ENCODE peak calls at places on chromosomes 5 and 9, in ten cellular contexts. One of them, this sample, is unnamed.

GRCh38 chr5:110865400-110866094 is 126.7 kb downstream of the SLC25A46 start:
- DNase-seq in HCT116: peak; percentile 22
- DNase-seq in kidney epithelial cell: no peak
- DNase-seq in B cell: no peak
- DNase-seq in bronchial epithelial cell: peak; percentile 68
- DNase-seq in HFFc6: peak; percentile 13
- DNase-seq in nephron progenitor cell: peak; percentile 45
- DNase-seq in CD8-positive, alpha-beta T cell: no peak
- DNase-seq in BE2C: peak; percentile 47
- DNase-seq in fibroblast of mammary gland: peak; percentile 53
- DNase-seq in this sample: peak; percentile 35

GRCh38 chr9:79686381-79687130 is 114.8 kb downstream of the TLE4 start:
- DNase-seq in HCT116: no peak
- DNase-seq in bronchial epithelial cell: peak; percentile 48
- DNase-seq in nephron progenitor cell: no peak
- DNase-seq in HFFc6: peak; percentile 88
- DNase-seq in B cell: no peak
- DNase-seq in BE2C: no peak
- DNase-seq in kidney epithelial cell: no peak
- DNase-seq in CD8-positive, alpha-beta T cell: no peak
- DNase-seq in fibroblast of mammary gland: peak; percentile 93
- DNase-seq in this sample: peak; percentile 80

GRCh38 chr9:107008447-107008846 is 145.5 kb downstream of the ZNF462 start:
- DNase-seq in fibroblast of mammary gland: no peak
- DNase-seq in CD8-positive, alpha-beta T cell: no peak
- DNase-seq in bronchial epithelial cell: no peak
- DNase-seq in B cell: no peak
- DNase-seq in HFFc6: no peak
- DNase-seq in HCT116: no peak
- DNase-seq in BE2C: no peak
- DNase-seq in nephron progenitor cell: no peak
- DNase-seq in kidney epithelial cell: no peak
- DNase-seq in this sample: no peak

GRCh38 chr9:100211471-100211870 is 112.4 kb downstream of the INVS start:
- DNase-seq in nephron progenitor cell: no peak
- DNase-seq in B cell: no peak
- DNase-seq in kidney epithelial cell: no peak
- DNase-seq in HFFc6: no peak
- DNase-seq in BE2C: no peak
- DNase-seq in fibroblast of mammary gland: no peak
- DNase-seq in bronchial epithelial cell: no peak
- DNase-seq in CD8-positive, alpha-beta T cell: no peak
- DNase-seq in HCT116: no peak
- DNase-seq in this sample: no peak

GRCh38 chr9:98185611-98186171 is 6.7 kb downstream of the CORO2A start:
- DNase-seq in fibroblast of mammary gland: peak; percentile 24
- DNase-seq in BE2C: peak; percentile 82
- DNase-seq in CD8-positive, alpha-beta T cell: no peak
- DNase-seq in nephron progenitor cell: no peak
- DNase-seq in HCT116: no peak
- DNase-seq in bronchial epithelial cell: no peak
- DNase-seq in kidney epithelial cell: no peak
- DNase-seq in B cell: no peak
- DNase-seq in HFFc6: no peak
- DNase-seq in this sample: peak; percentile 25

GRCh38 chr9:123324767-123325183 is 31.2 kb upstream of the CRB2 start:
- DNase-seq in fibroblast of mammary gland: no peak
- DNase-seq in bronchial epithelial cell: no peak
- DNase-seq in BE2C: no peak
- DNase-seq in HCT116: no peak
- DNase-seq in CD8-positive, alpha-beta T cell: no peak
- DNase-seq in kidney epithelial cell: no peak
- DNase-seq in HFFc6: no peak
- DNase-seq in B cell: no peak
- DNase-seq in nephron progenitor cell: no peak
- DNase-seq in this sample: no peak

GRCh38 chr9:83538172-83538889 is at the start of gene FRMD3:
- DNase-seq in B cell: no peak
- DNase-seq in BE2C: peak; percentile 95
- DNase-seq in fibroblast of mammary gland: peak; percentile 49
- DNase-seq in kidney epithelial cell: peak; percentile 21
- DNase-seq in HFFc6: peak; percentile 84
- DNase-seq in bronchial epithelial cell: peak; percentile 34
- DNase-seq in HCT116: peak; percentile 43
- DNase-seq in CD8-positive, alpha-beta T cell: no peak
- DNase-seq in nephron progenitor cell: peak; percentile 87
- DNase-seq in this sample: peak; percentile 62

GRCh38 chr5:7877851-7878250 is 8.9 kb downstream of the MTRR start:
- DNase-seq in fibroblast of mammary gland: no peak
- DNase-seq in nephron progenitor cell: no peak
- DNase-seq in bronchial epithelial cell: no peak
- DNase-seq in kidney epithelial cell: peak; percentile 21
- DNase-seq in BE2C: no peak
- DNase-seq in HCT116: no peak
- DNase-seq in CD8-positive, alpha-beta T cell: no peak
- DNase-seq in HFFc6: no peak
- DNase-seq in B cell: no peak
- DNase-seq in this sample: no peak

DNA sequence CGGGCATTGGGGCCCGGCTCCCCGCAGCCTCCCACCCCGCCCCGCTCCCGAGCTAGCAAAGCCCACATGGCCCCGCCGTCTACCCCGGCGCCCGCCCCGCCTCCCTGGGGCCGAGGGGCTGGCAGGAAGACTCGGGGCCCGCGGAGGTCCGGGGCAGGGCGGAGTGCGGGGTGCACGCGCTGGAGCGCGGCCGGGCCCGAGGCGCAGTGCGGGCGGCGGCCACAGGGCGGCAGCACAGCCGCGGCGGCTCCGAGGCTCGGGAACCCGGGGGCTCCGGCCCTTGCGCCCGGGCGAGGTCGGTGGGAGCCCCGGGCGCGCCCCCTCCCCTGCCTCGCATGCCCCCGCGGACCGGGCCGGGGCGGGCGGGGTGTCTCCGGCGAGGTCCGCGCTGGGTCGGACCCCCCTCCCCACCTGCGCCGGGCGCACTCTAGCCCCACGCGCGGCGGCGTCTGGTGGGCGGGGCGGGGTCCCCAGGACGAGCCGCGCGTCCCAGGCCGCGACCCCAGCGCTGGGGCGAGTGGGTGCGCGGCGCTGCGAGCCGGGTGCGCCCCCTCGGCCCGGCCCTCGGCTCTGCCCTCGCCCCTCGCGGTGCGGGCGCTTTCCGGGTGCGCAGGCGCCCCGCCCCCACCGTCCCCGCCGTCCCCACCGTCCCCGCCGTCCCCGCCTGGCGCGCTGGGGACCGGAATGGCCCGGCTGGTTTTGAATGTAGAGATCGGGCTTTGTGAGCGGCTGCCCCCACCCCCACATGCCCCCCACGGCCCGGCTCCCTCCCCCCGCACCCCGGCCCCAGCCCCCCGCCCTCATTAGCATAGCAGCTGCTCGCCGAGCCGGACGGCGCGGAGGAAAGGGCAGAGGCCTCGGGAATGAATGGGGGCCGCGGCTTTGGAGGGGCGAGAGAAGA is 6.5 kb downstream of the NRARP start:
- DNase-seq in BE2C: peak; percentile 67
- DNase-seq in bronchial epithelial cell: no peak
- DNase-seq in kidney epithelial cell: no peak
- DNase-seq in HCT116: no peak
- DNase-seq in B cell: no peak
- DNase-seq in CD8-positive, alpha-beta T cell: peak; percentile 22
- DNase-seq in HFFc6: no peak
- DNase-seq in fibroblast of mammary gland: no peak
- DNase-seq in nephron progenitor cell: peak; percentile 78
- DNase-seq in this sample: no peak
- TF ChIP-seq CTCF in BE2C: peak; percentile 21
- TF ChIP-seq CTCF in bronchial epithelial cell: peak; percentile 36
- TF ChIP-seq CTCF in kidney epithelial cell: no peak
- TF ChIP-seq CTCF in HCT116: peak; percentile 36
- TF ChIP-seq CTCF in B cell: peak; percentile 59
- TF ChIP-seq CTCF in CD8-positive, alpha-beta T cell: peak; percentile 63
- TF ChIP-seq CTCF in HFFc6: peak; percentile 67
- TF ChIP-seq CTCF in fibroblast of mammary gland: no peak
- TF ChIP-seq CTCF in nephron progenitor cell: no peak
- TF ChIP-seq CTCF in this sample: peak; percentile 49

GRCh38 chr9:136626066-136626725 is 36.5 kb upstream of the EGFL7 start:
- DNase-seq in BE2C: peak; percentile 19
- DNase-seq in fibroblast of mammary gland: no peak
- DNase-seq in bronchial epithelial cell: no peak
- DNase-seq in nephron progenitor cell: peak; percentile 4
- DNase-seq in kidney epithelial cell: no peak
- DNase-seq in HFFc6: no peak
- DNase-seq in B cell: no peak
- DNase-seq in CD8-positive, alpha-beta T cell: no peak
- DNase-seq in HCT116: no peak
- DNase-seq in this sample: no peak

GRCh38 chr9:136625101-136626065 is 37.3 kb upstream of the EGFL7 start:
- DNase-seq in fibroblast of mammary gland: peak; percentile 51
- DNase-seq in B cell: no peak
- DNase-seq in HCT116: no peak
- DNase-seq in BE2C: peak; percentile 77
- DNase-seq in HFFc6: peak; percentile 10
- DNase-seq in bronchial epithelial cell: peak; percentile 41
- DNase-seq in CD8-positive, alpha-beta T cell: no peak
- DNase-seq in kidney epithelial cell: no peak
- DNase-seq in nephron progenitor cell: peak; percentile 7
- DNase-seq in this sample: peak; percentile 33

GRCh38 chr9:136628287-136628686 is 34.4 kb upstream of the EGFL7 start:
- DNase-seq in fibroblast of mammary gland: no peak
- DNase-seq in BE2C: peak; percentile 9
- DNase-seq in B cell: no peak
- DNase-seq in bronchial epithelial cell: no peak
- DNase-seq in kidney epithelial cell: no peak
- DNase-seq in nephron progenitor cell: peak; percentile 10
- DNase-seq in CD8-positive, alpha-beta T cell: no peak
- DNase-seq in HFFc6: no peak
- DNase-seq in HCT116: no peak
- DNase-seq in this sample: no peak

GRCh38 chr9:136627703-136628102 is 35.0 kb upstream of the EGFL7 start:
- DNase-seq in CD8-positive, alpha-beta T cell: no peak
- DNase-seq in fibroblast of mammary gland: no peak
- DNase-seq in nephron progenitor cell: no peak
- DNase-seq in BE2C: peak; percentile 15
- DNase-seq in B cell: no peak
- DNase-seq in kidney epithelial cell: no peak
- DNase-seq in HCT116: no peak
- DNase-seq in bronchial epithelial cell: no peak
- DNase-seq in HFFc6: no peak
- DNase-seq in this sample: no peak

DNA sequence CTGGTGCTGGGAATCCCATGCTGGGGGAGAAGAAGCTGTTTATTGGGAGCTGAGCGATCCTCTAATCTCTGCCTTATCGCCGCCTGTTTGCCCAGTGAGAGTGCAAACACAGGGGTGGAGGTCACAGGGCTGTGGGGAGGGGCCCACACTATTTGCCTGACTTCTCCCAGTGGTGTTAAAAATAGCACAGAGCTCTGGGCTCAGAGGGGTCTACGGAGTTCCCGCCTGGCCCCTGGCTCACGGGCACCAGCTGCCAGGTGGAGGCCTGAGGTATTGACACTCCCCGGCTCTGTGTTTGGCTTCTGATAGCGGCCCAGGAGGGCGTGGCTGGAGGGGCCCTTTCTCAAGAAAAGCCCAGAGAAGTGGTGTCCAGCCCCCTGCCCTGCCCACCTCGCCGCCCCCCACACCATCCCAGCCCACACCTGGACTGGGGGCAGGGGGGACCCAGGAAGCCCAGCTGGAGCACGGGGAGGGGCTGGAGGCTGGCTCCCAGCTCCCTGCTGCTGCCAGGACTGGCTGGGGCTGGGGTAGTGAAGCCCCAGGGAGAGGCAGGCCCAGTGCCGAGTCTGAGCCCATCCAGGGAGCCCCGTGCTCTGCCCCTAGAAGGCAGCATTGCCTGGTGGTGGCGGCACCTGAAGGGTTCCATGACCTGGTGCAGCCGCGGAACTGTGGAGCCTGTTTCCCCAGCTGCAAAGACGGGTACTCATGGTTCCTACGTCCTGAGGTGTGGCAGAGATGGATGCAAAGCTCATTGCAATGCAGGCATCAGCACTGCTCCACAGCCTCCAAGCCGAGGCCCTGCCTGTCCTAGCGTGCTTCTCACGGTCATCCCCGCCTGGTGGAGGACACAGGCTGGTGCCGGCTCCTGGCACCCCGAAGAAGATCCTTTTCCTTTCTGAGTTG is 35.7 kb upstream of the EGFL7 start:
- DNase-seq in CD8-positive, alpha-beta T cell: no peak
- DNase-seq in bronchial epithelial cell: peak; percentile 47
- DNase-seq in HCT116: no peak
- DNase-seq in B cell: no peak
- DNase-seq in HFFc6: no peak
- DNase-seq in nephron progenitor cell: peak; percentile 18
- DNase-seq in BE2C: peak; percentile 21
- DNase-seq in kidney epithelial cell: no peak
- DNase-seq in fibroblast of mammary gland: no peak
- DNase-seq in this sample: no peak
- TF ChIP-seq CTCF in CD8-positive, alpha-beta T cell: no peak
- TF ChIP-seq CTCF in bronchial epithelial cell: peak; percentile 52
- TF ChIP-seq CTCF in HCT116: no peak
- TF ChIP-seq CTCF in B cell: no peak
- TF ChIP-seq CTCF in HFFc6: peak; percentile 25
- TF ChIP-seq CTCF in nephron progenitor cell: no peak
- TF ChIP-seq CTCF in BE2C: peak; percentile 13
- TF ChIP-seq CTCF in kidney epithelial cell: no peak
- TF ChIP-seq CTCF in fibroblast of mammary gland: no peak
- TF ChIP-seq CTCF in this sample: no peak

DNA sequence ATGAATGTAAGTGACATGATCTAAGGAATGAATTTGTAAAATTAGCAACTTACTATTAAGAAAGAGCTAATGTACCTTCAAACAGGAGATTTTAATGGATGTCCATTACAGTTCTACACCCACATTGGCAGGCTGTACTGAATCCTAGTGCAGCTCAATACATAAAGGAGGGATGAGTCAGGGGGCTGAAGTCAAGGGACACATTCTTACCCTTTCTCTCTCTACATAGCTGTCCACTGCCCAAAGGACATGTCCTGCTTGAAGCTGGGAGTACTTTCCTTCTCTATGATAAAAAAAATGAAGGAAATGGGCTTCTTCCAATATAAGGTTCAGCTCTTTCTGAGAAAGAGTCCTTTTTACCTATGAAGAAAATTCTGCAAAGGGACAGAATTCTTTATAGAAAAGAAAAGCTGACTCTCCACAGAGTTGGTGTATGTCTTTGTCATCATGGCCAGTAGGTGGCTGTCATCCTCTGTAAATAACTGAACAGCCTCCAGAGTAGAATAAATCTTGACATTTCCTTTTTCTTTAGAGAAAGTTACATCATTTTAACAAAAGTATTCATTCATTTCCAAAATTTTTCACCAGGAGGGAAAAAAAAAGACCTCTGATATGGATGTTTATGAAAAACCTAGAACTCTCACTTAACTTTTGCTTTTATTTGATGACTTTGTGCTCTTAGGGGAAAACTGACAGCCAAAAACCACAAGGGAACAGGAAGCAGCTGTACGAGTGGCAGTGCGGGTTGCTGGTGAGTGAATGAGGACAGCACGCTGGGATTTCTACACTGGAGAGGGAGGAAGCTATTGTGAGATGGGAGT is 13.1 kb upstream of the IFNA14 start:
- DNase-seq in HFFc6: peak; percentile 29
- DNase-seq in nephron progenitor cell: peak; percentile 17
- DNase-seq in HCT116: peak; percentile 38
- DNase-seq in fibroblast of mammary gland: peak; percentile 26
- DNase-seq in CD8-positive, alpha-beta T cell: no peak
- DNase-seq in B cell: no peak
- DNase-seq in kidney epithelial cell: no peak
- DNase-seq in BE2C: no peak
- DNase-seq in bronchial epithelial cell: peak; percentile 40
- DNase-seq in this sample: peak; percentile 31
- TF ChIP-seq CTCF in HFFc6: peak; percentile 81
- TF ChIP-seq CTCF in nephron progenitor cell: peak; percentile 64
- TF ChIP-seq CTCF in HCT116: peak; percentile 67
- TF ChIP-seq CTCF in fibroblast of mammary gland: peak; percentile 41
- TF ChIP-seq CTCF in CD8-positive, alpha-beta T cell: peak; percentile 66
- TF ChIP-seq CTCF in B cell: peak; percentile 69
- TF ChIP-seq CTCF in kidney epithelial cell: peak; percentile 57
- TF ChIP-seq CTCF in BE2C: peak; percentile 58
- TF ChIP-seq CTCF in bronchial epithelial cell: peak; percentile 55
- TF ChIP-seq CTCF in this sample: peak; percentile 39

GRCh38 chr9:88555581-88555980 is 20.6 kb downstream of the NXNL2 start:
- DNase-seq in nephron progenitor cell: no peak
- DNase-seq in CD8-positive, alpha-beta T cell: no peak
- DNase-seq in HCT116: no peak
- DNase-seq in bronchial epithelial cell: no peak
- DNase-seq in HFFc6: no peak
- DNase-seq in kidney epithelial cell: no peak
- DNase-seq in BE2C: no peak
- DNase-seq in B cell: no peak
- DNase-seq in fibroblast of mammary gland: no peak
- DNase-seq in this sample: no peak

GRCh38 chr9:88559661-88560060 is 24.7 kb downstream of the NXNL2 start:
- DNase-seq in HFFc6: peak; percentile 29
- DNase-seq in BE2C: no peak
- DNase-seq in HCT116: no peak
- DNase-seq in CD8-positive, alpha-beta T cell: no peak
- DNase-seq in nephron progenitor cell: no peak
- DNase-seq in B cell: no peak
- DNase-seq in fibroblast of mammary gland: no peak
- DNase-seq in bronchial epithelial cell: no peak
- DNase-seq in kidney epithelial cell: no peak
- DNase-seq in this sample: peak; percentile 20
- TF ChIP-seq CTCF in HFFc6: peak; percentile 46
- TF ChIP-seq CTCF in BE2C: no peak
- TF ChIP-seq CTCF in HCT116: no peak
- TF ChIP-seq CTCF in CD8-positive, alpha-beta T cell: no peak
- TF ChIP-seq CTCF in nephron progenitor cell: no peak
- TF ChIP-seq CTCF in B cell: no peak
- TF ChIP-seq CTCF in fibroblast of mammary gland: peak; percentile 10
- TF ChIP-seq CTCF in bronchial epithelial cell: no peak
- TF ChIP-seq CTCF in kidney epithelial cell: no peak
- TF ChIP-seq CTCF in this sample: peak; percentile 16